ENCODE peak calls at places on chromosomes 6 and 20, in seven cellular contexts. A is HEK293T, Z is HCT116, N is GM12878, U is H1, S is K562, F is HepG2. D is an unnamed sample.

GRCh38 chr6:108114861-108115597 is 40.5 kb upstream of the OSTM1 start:
- DNase-seq in A (no peak), Z (no peak), N (no peak), U (peak), S (no peak), F (no peak), D (peak)

GRCh38 chr20:62980970-62981369 is 25.8 kb downstream of the BHLHE23 start:
- DNase-seq in A (peak), Z (no peak), N (no peak), U (no peak), S (no peak), F (no peak), D (no peak)

GRCh38 chr20:59158673-59159072 is 4.9 kb upstream of the ZNF831 start:
- DNase-seq in A (no peak), Z (no peak), N (no peak), U (no peak), S (no peak), F (no peak), D (no peak)

GRCh38 chr20:60101201-60101893 is 143.1 kb downstream of the CDH26 start:
- DNase-seq in A (no peak), Z (no peak), N (no peak), U (no peak), S (no peak), F (no peak), D (no peak)

GRCh38 chr6:166104107-166104506 is 63.5 kb downstream of the TBXT start:
- DNase-seq in A (no peak), Z (no peak), N (no peak), U (no peak), S (no peak), F (no peak), D (no peak)

GRCh38 chr6:170067923-170068360 is 222.9 kb downstream of the DLL1 start:
- DNase-seq in A (no peak), Z (no peak), N (no peak), U (no peak), S (no peak), F (no peak), D (no peak)

GRCh38 chr20:46215913-46216707 is 92.2 kb downstream of the CDH22 start:
- DNase-seq in A (peak), Z (peak), N (no peak), U (peak), S (peak), F (peak), D (peak)

GRCh38 chr20:58987790-58988564 is 6.9 kb downstream of the NELFCD start:
- DNase-seq in A (no peak), Z (no peak), N (no peak), U (no peak), S (no peak), F (no peak), D (no peak)

GRCh38 chr20:35680464-35681183 is 15.9 kb upstream of the CPNE1 start:
- DNase-seq in A (no peak), Z (no peak), N (no peak), U (no peak), S (no peak), F (no peak), D (no peak)

GRCh38 chr6:149266659-149267058 is 50.9 kb upstream of the TAB2 start:
- DNase-seq in A (no peak), Z (no peak), N (peak), U (no peak), S (no peak), F (no peak), D (no peak)

GRCh38 chr6:117558818-117559217 is 43.5 kb downstream of the GOPC start:
- DNase-seq in A (no peak), Z (no peak), N (no peak), U (no peak), S (peak), F (no peak), D (no peak)

GRCh38 chr6:27617700-27618689 is 145.1 kb upstream of the ZNF184 start:
- DNase-seq in A (peak), Z (peak), N (no peak), U (peak), S (peak), F (no peak), D (peak)

GRCh38 chr6:130527173-130527572 is 161.4 kb downstream of the TMEM200A start:
- DNase-seq in A (no peak), Z (no peak), N (no peak), U (no peak), S (no peak), F (no peak), D (no peak)

GRCh38 chr6:40328376-40328987 is 258.7 kb downstream of the LRFN2 start:
- DNase-seq in A (peak), Z (peak), N (no peak), U (peak), S (peak), F (no peak), D (peak)

GRCh38 chr6:83265384-83265783 is 72.2 kb downstream of the RWDD2A start:
- DNase-seq in A (no peak), Z (no peak), N (no peak), U (no peak), S (no peak), F (no peak), D (no peak)

GRCh38 chr6:2021713-2022125 is 223.7 kb downstream of the GMDS start:
- DNase-seq in A (no peak), Z (no peak), N (no peak), U (no peak), S (no peak), F (no peak), D (no peak)

GRCh38 chr6:38846844-38847243 is 131.7 kb downstream of the DNAH8 start:
- DNase-seq in A (no peak), Z (peak), N (no peak), U (no peak), S (no peak), F (no peak), D (no peak)

GRCh38 chr20:53149184-53149651 is 177.1 kb downstream of the TSHZ2 start:
- DNase-seq in A (no peak), Z (no peak), N (no peak), U (no peak), S (no peak), F (no peak), D (no peak)

GRCh38 chr20:48965189-48965910 is 43.8 kb downstream of the ARFGEF2 start:
- DNase-seq in A (no peak), Z (no peak), N (no peak), U (no peak), S (no peak), F (no peak), D (no peak)

GRCh38 chr6:2225422-2226392 is 19.7 kb downstream of the GMDS start:
- DNase-seq in A (no peak), Z (no peak), N (no peak), U (no peak), S (no peak), F (peak), D (no peak)

GRCh38 chr6:27591660-27592059 is 118.8 kb upstream of the ZNF184 start:
- DNase-seq in A (no peak), Z (no peak), N (no peak), U (peak), S (peak), F (peak), D (no peak)

GRCh38 chr6:8029243-8029870 is 34.8 kb downstream of the BLOC1S5 start:
- DNase-seq in A (peak), Z (no peak), N (no peak), U (no peak), S (no peak), F (no peak), D (no peak)

GRCh38 chr6:138004423-138005287 is 102.6 kb downstream of the PERP start:
- DNase-seq in A (peak), Z (peak), N (peak), U (no peak), S (peak), F (peak), D (no peak)

GRCh38 chr6:149642829-149643580 is 5.5 kb downstream of the KATNA1 start:
- DNase-seq in A (no peak), Z (no peak), N (no peak), U (no peak), S (no peak), F (no peak), D (no peak)

GRCh38 chr6:129795261-129795660 is 65.9 kb downstream of the TMEM244 start:
- DNase-seq in A (no peak), Z (no peak), N (no peak), U (no peak), S (no peak), F (no peak), D (no peak)

GRCh38 chr6:22126910-22127309 is 169.9 kb downstream of the PRL start:
- DNase-seq in A (no peak), Z (no peak), N (no peak), U (no peak), S (no peak), F (no peak), D (no peak)

GRCh38 chr6:35089935-35090505 is 51.1 kb downstream of the TCP11 start:
- DNase-seq in A (no peak), Z (no peak), N (no peak), U (peak), S (no peak), F (no peak), D (no peak)

GRCh38 chr6:76439811-76440210 is 367.3 kb upstream of the IMPG1 start:
- DNase-seq in A (no peak), Z (no peak), N (no peak), U (no peak), S (no peak), F (no peak), D (no peak)

GRCh38 chr6:13813621-13814175 is 659 bp downstream of the MCUR1 start:
- DNase-seq in A (peak), Z (peak), N (no peak), U (no peak), S (peak), F (peak), D (peak)

GRCh38 chr6:84415068-84415467 is 187.6 kb upstream of the CEP162 start:
- DNase-seq in A (no peak), Z (no peak), N (no peak), U (no peak), S (no peak), F (no peak), D (no peak)

GRCh38 chr6:105759946-105760345 is 326.2 kb upstream of the PRDM1 start:
- DNase-seq in A (no peak), Z (no peak), N (no peak), U (no peak), S (no peak), F (no peak), D (no peak)

GRCh38 chr6:28980797-28981390 is 24.2 kb downstream of the ZNF311 start:
- DNase-seq in A (peak), Z (peak), N (peak), U (peak), S (peak), F (peak), D (peak)

GRCh38 chr6:6221829-6222535 is 98.5 kb downstream of the F13A1 start:
- DNase-seq in A (peak), Z (no peak), N (no peak), U (peak), S (peak), F (peak), D (peak)

GRCh38 chr20:9375221-9375681 is 139.1 kb upstream of the LAMP5 start:
- DNase-seq in A (no peak), Z (no peak), N (no peak), U (no peak), S (no peak), F (no peak), D (no peak)

GRCh38 chr6:30200551-30201281 is 12.5 kb downstream of the TRIM26 start:
- DNase-seq in A (no peak), Z (no peak), N (peak), U (no peak), S (no peak), F (no peak), D (no peak)

GRCh38 chr6:82178759-82179112 is 68.8 kb downstream of the IBTK start:
- DNase-seq in A (no peak), Z (no peak), N (no peak), U (no peak), S (no peak), F (no peak), D (no peak)

GRCh38 chr6:148550569-148550968 is 196.3 kb upstream of the UST start:
- DNase-seq in A (no peak), Z (no peak), N (no peak), U (no peak), S (no peak), F (peak), D (no peak)

GRCh38 chr6:136517002-136517401 is 33.2 kb downstream of the MAP7 start:
- DNase-seq in A (no peak), Z (no peak), N (no peak), U (no peak), S (no peak), F (no peak), D (no peak)

GRCh38 chr6:160793652-160794051 is 91.6 kb downstream of the PLG start:
- DNase-seq in A (no peak), Z (no peak), N (no peak), U (no peak), S (peak), F (no peak), D (no peak)

GRCh38 chr6:132357120-132357519 is 44.2 kb downstream of the MOXD1 start:
- DNase-seq in A (no peak), Z (no peak), N (no peak), U (no peak), S (no peak), F (no peak), D (no peak)

GRCh38 chr6:132359891-132360290 is 41.4 kb downstream of the MOXD1 start:
- DNase-seq in A (no peak), Z (no peak), N (no peak), U (no peak), S (no peak), F (no peak), D (no peak)

GRCh38 chr6:132354517-132355167 is 46.6 kb downstream of the MOXD1 start:
- DNase-seq in A (no peak), Z (no peak), N (peak), U (no peak), S (peak), F (no peak), D (peak)
- TF ChIP-seq SP1 in A (no peak), Z (no peak), N (no peak), U (no peak), S (no peak), F (no peak), D (no peak)

GRCh38 chr6:52351879-52352238 is 10.1 kb upstream of the PAQR8 start:
- DNase-seq in A (no peak), Z (no peak), N (no peak), U (no peak), S (no peak), F (no peak), D (no peak)

GRCh38 chr6:52356017-52356416 is 5.9 kb upstream of the PAQR8 start:
- DNase-seq in A (no peak), Z (no peak), N (no peak), U (no peak), S (peak), F (no peak), D (no peak)

GRCh38 chr6:52346503-52346902 is 15.4 kb upstream of the PAQR8 start:
- DNase-seq in A (no peak), Z (no peak), N (no peak), U (no peak), S (no peak), F (no peak), D (no peak)

GRCh38 chr6:52352239-52353008 is 9.5 kb upstream of the PAQR8 start:
- DNase-seq in A (no peak), Z (peak), N (peak), U (no peak), S (peak), F (peak), D (no peak)
- TF ChIP-seq SP1 in A (no peak), Z (peak), N (no peak), U (no peak), S (no peak), F (no peak), D (no peak)

GRCh38 chr6:163436843-163437242 is 22.3 kb downstream of the QKI start:
- DNase-seq in A (no peak), Z (no peak), N (no peak), U (no peak), S (no peak), F (no peak), D (no peak)

GRCh38 chr6:163435013-163435412 is 20.5 kb downstream of the QKI start:
- DNase-seq in A (no peak), Z (no peak), N (no peak), U (no peak), S (no peak), F (no peak), D (no peak)

GRCh38 chr6:163438940-163439335 is 24.4 kb downstream of the QKI start:
- DNase-seq in A (no peak), Z (no peak), N (no peak), U (no peak), S (peak), F (peak), D (no peak)

GRCh38 chr6:163437466-163437865 is 22.9 kb downstream of the QKI start:
- DNase-seq in A (no peak), Z (no peak), N (no peak), U (no peak), S (no peak), F (no peak), D (no peak)

DNA sequence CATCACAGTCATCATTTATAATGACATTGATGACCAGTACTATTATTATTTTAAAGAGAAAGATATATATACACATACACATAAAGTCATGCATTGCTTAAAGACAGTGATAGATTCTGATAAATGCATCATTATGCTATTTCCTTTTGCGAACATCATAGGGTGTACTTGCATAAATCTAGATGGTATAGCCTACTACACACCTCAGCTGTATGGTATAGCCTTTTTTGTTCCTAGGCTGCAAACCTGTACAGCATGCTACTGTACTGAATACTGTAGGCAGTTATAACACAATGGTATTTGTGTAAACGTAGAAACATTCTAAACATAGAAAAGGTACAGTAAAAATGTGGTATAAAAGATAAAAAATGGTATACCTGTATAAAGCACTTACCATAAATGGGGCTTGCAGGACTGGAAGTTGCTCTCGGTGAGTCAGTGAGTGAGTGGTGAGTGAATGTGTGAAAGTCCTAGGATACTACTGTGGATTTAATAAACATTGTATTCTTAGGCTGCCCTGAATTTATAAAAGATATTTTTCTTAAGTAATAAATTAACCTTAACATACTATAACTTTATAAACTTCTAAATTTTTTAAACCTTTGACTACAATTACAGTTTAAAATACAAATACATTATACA is 23.9 kb downstream of the QKI start:
- DNase-seq in A (no peak), Z (no peak), N (no peak), U (no peak), S (no peak), F (no peak), D (no peak)
- TF ChIP-seq SP1 in A (no peak), Z (no peak), N (no peak), U (no peak), S (no peak), F (no peak), D (no peak)

GRCh38 chr6:75188221-75188620 is 17.6 kb downstream of the COL12A1 start:
- DNase-seq in A (no peak), Z (no peak), N (no peak), U (no peak), S (no peak), F (no peak), D (no peak)
- TF ChIP-seq SP1 in A (no peak), Z (no peak), N (no peak), U (no peak), S (no peak), F (no peak), D (no peak)

DNA sequence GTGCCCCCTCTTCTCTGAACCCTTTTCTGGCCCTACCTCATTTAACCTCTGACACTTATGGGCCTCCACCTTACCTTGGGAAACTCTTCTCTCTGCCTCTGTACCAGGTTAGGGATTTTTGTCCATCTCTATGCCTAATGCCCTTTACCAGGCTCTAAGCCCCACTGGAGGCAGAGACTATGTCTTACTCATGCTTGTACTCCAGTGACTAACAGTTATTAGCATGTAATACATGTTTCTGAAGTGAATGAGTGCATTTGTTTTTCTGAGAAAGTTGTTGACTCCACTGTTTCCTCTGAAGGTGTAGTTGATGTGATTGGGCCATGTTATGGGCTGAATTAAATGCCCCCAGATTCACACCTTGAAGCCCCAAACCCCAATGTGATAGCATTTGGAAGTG is 234.3 kb downstream of the PACRG start:
- DNase-seq in A (no peak), Z (no peak), N (no peak), U (no peak), S (no peak), F (no peak), D (no peak)
- TF ChIP-seq SP1 in A (no peak), Z (no peak), N (no peak), U (no peak), S (no peak), F (no peak), D (no peak)

GRCh38 chr6:42302441-42302840 is 84.8 kb upstream of the MRPS10 start:
- DNase-seq in A (no peak), Z (no peak), N (no peak), U (no peak), S (no peak), F (no peak), D (no peak)

GRCh38 chr6:42301986-42302385 is 84.3 kb upstream of the MRPS10 start:
- DNase-seq in A (no peak), Z (no peak), N (no peak), U (no peak), S (no peak), F (no peak), D (no peak)

GRCh38 chr6:42300701-42301100 is 83.0 kb upstream of the MRPS10 start:
- DNase-seq in A (no peak), Z (no peak), N (no peak), U (no peak), S (no peak), F (no peak), D (no peak)

GRCh38 chr6:42297661-42298060 is 80.0 kb upstream of the MRPS10 start:
- DNase-seq in A (no peak), Z (no peak), N (no peak), U (no peak), S (no peak), F (no peak), D (no peak)

GRCh38 chr6:42300185-42300584 is 82.5 kb upstream of the MRPS10 start:
- DNase-seq in A (no peak), Z (no peak), N (no peak), U (no peak), S (no peak), F (no peak), D (no peak)
- TF ChIP-seq SP1 in A (no peak), Z (no peak), N (no peak), U (no peak), S (no peak), F (no peak), D (no peak)

GRCh38 chr6:109383438-109383940 is 1.2 kb upstream of the CD164 start:
- DNase-seq in A (no peak), Z (no peak), N (no peak), U (no peak), S (no peak), F (peak), D (no peak)

GRCh38 chr6:109381007-109381746 is 1.1 kb downstream of the CD164 start:
- DNase-seq in A (no peak), Z (no peak), N (no peak), U (no peak), S (no peak), F (no peak), D (no peak)

GRCh38 chr6:109382576-109383437 is 540 bp upstream of the CD164 start:
- DNase-seq in A (peak), Z (peak), N (peak), U (peak), S (peak), F (peak), D (peak)

GRCh38 chr6:109381747-109382575 is at the start of gene CD164:
- DNase-seq in A (peak), Z (peak), N (peak), U (no peak), S (peak), F (peak), D (peak)

DNA sequence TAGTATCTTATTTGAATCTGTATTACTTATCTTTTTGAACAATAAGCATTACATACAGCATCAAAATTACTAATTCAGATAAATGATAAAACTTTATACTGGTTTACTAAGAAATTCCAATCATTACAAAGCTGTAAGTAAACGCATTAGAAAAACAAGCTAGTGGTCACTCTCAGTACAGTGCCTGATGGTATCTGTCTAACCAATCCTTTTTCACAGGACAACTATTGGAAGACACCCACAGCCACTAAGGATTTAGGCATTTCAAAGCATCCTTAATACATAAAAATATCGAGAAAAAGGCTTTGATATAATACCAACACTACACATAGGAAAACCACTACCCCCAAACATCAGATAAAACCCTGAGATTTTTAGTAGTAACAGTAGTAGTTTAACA is 2.6 kb downstream of the CD164 start:
- DNase-seq in A (no peak), Z (no peak), N (no peak), U (no peak), S (no peak), F (no peak), D (no peak)
- TF ChIP-seq SP1 in A (no peak), Z (no peak), N (no peak), U (no peak), S (no peak), F (no peak), D (no peak)

D was measured in WTC11.